ENCODE peak calls at places on chromosomes 4 and X, in six cellular contexts. One of them, this sample, is unnamed.

GRCh38 chr4:39025552-39026085 is 6.6 kb downstream of the TMEM156 start:
- DNase-seq in adrenal gland: no peak
- DNase-seq in CD8-positive, alpha-beta T cell: no peak
- DNase-seq in suprapubic skin: no peak
- DNase-seq in GM23338: no peak
- DNase-seq in ovary: no peak
- DNase-seq in this sample: no peak

GRCh38 chr4:4456816-4457578 is 70.1 kb downstream of the NSG1 start:
- DNase-seq in adrenal gland: no peak
- DNase-seq in CD8-positive, alpha-beta T cell: no peak
- DNase-seq in suprapubic skin: no peak
- DNase-seq in GM23338: no peak
- DNase-seq in ovary: no peak
- DNase-seq in this sample: no peak

GRCh38 chr4:120977435-120977997 is 55.0 kb upstream of the PRDM5 start:
- DNase-seq in adrenal gland: peak; percentile 20
- DNase-seq in CD8-positive, alpha-beta T cell: no peak
- DNase-seq in suprapubic skin: no peak
- DNase-seq in GM23338: peak; percentile 83
- DNase-seq in ovary: no peak
- DNase-seq in this sample: peak; percentile 25

GRCh38 chrX:15877380-15877779 is 22.8 kb upstream of the AP1S2 start:
- DNase-seq in adrenal gland: no peak
- DNase-seq in CD8-positive, alpha-beta T cell: no peak
- DNase-seq in suprapubic skin: no peak
- DNase-seq in GM23338: no peak
- DNase-seq in ovary: no peak
- DNase-seq in this sample: no peak

GRCh38 chr4:115028682-115029385 is 84.6 kb downstream of the NDST4 start:
- DNase-seq in adrenal gland: no peak
- DNase-seq in CD8-positive, alpha-beta T cell: no peak
- DNase-seq in suprapubic skin: no peak
- DNase-seq in GM23338: no peak
- DNase-seq in ovary: no peak
- DNase-seq in this sample: no peak

GRCh38 chr4:38523524-38524448 is 140.2 kb upstream of the KLF3 start:
- DNase-seq in adrenal gland: peak; percentile 29
- DNase-seq in CD8-positive, alpha-beta T cell: no peak
- DNase-seq in suprapubic skin: no peak
- DNase-seq in GM23338: no peak
- DNase-seq in ovary: no peak
- DNase-seq in this sample: no peak

GRCh38 chr4:139838811-139839210 is 173.2 kb downstream of the MGST2 start:
- DNase-seq in adrenal gland: no peak
- DNase-seq in CD8-positive, alpha-beta T cell: no peak
- DNase-seq in suprapubic skin: no peak
- DNase-seq in GM23338: no peak
- DNase-seq in ovary: peak; percentile 20
- DNase-seq in this sample: no peak

GRCh38 chr4:96228463-96228862 is 388.6 kb downstream of the PDHA2 start:
- DNase-seq in adrenal gland: no peak
- DNase-seq in CD8-positive, alpha-beta T cell: no peak
- DNase-seq in suprapubic skin: no peak
- DNase-seq in GM23338: peak; percentile 13
- DNase-seq in ovary: no peak
- DNase-seq in this sample: no peak

GRCh38 chr4:15702941-15703403 is at the start of gene BST1:
- DNase-seq in adrenal gland: peak; percentile 60
- DNase-seq in CD8-positive, alpha-beta T cell: peak; percentile 69
- DNase-seq in suprapubic skin: peak; percentile 88
- DNase-seq in GM23338: peak; percentile 75
- DNase-seq in ovary: peak; percentile 59
- DNase-seq in this sample: peak; percentile 44

GRCh38 chr4:70705146-70705855 is 16.5 kb upstream of the RUFY3 start:
- DNase-seq in adrenal gland: peak; percentile 73
- DNase-seq in CD8-positive, alpha-beta T cell: peak; percentile 81
- DNase-seq in suprapubic skin: peak; percentile 83
- DNase-seq in GM23338: peak; percentile 87
- DNase-seq in ovary: peak; percentile 80
- DNase-seq in this sample: peak; percentile 73

GRCh38 chr4:141462361-141462760 is 174.0 kb upstream of the IL15 start:
- DNase-seq in adrenal gland: peak; percentile 18
- DNase-seq in CD8-positive, alpha-beta T cell: no peak
- DNase-seq in suprapubic skin: no peak
- DNase-seq in GM23338: no peak
- DNase-seq in ovary: no peak
- DNase-seq in this sample: no peak

GRCh38 chrX:6184900-6185515 is 43.7 kb downstream of the NLGN4X start:
- DNase-seq in adrenal gland: no peak
- DNase-seq in CD8-positive, alpha-beta T cell: no peak
- DNase-seq in suprapubic skin: no peak
- DNase-seq in GM23338: no peak
- DNase-seq in ovary: no peak
- DNase-seq in this sample: no peak

GRCh38 chrX:20547649-20548051 is 280.9 kb upstream of the RPS6KA3 start:
- DNase-seq in adrenal gland: peak; percentile 31
- DNase-seq in CD8-positive, alpha-beta T cell: no peak
- DNase-seq in suprapubic skin: no peak
- DNase-seq in GM23338: no peak
- DNase-seq in ovary: no peak
- DNase-seq in this sample: peak; percentile 1

GRCh38 chrX:18630956-18631355 is 41.0 kb downstream of the RS1 start:
- DNase-seq in adrenal gland: no peak
- DNase-seq in CD8-positive, alpha-beta T cell: no peak
- DNase-seq in suprapubic skin: no peak
- DNase-seq in GM23338: no peak
- DNase-seq in ovary: no peak
- DNase-seq in this sample: no peak

DNA sequence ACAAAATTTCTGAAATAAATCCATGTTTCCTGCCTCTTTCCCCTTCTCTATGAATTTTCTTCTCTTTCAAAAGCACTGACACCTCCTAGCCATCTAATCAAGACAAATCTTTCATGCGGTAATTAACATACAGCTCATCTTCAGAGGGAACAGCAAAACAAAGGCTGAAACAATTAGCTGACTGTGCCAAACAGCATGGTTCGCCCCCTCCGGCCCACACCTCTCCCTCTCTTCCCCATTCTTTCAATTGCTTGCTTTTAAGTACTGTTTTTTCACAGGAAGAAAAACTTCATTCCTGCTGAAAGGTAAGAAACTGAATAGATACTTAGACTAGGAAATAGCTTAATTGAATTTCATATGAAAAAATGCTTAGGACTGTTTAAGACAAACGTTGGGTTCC is 291.1 kb upstream of the NOCT start:
- DNase-seq in adrenal gland: no peak
- DNase-seq in CD8-positive, alpha-beta T cell: no peak
- DNase-seq in suprapubic skin: no peak
- DNase-seq in GM23338: peak; percentile 47
- DNase-seq in ovary: no peak
- DNase-seq in this sample: no peak
- H3K27ac ChIP-seq in adrenal gland: no peak overlapping the region
- H3K27ac ChIP-seq in CD8-positive, alpha-beta T cell: no peak overlapping the region
- H3K27ac ChIP-seq in suprapubic skin: no peak overlapping the region
- H3K27ac ChIP-seq in GM23338: no peak overlapping the region
- H3K27ac ChIP-seq in ovary: no peak overlapping the region
- H3K27ac ChIP-seq in this sample: no peak overlapping the region

GRCh38 chr4:61773655-61774245 is 573.6 kb downstream of the ADGRL3 start:
- DNase-seq in adrenal gland: no peak
- DNase-seq in CD8-positive, alpha-beta T cell: no peak
- DNase-seq in suprapubic skin: no peak
- DNase-seq in GM23338: peak; percentile 63
- DNase-seq in ovary: no peak
- DNase-seq in this sample: no peak
- H3K4me1 ChIP-seq in adrenal gland: no peaks in the 10 kb centered on the region
- H3K4me1 ChIP-seq in CD8-positive, alpha-beta T cell: no peaks in the 10 kb centered on the region
- H3K4me1 ChIP-seq in suprapubic skin: no peaks in the 10 kb centered on the region
- H3K4me1 ChIP-seq in GM23338: peaks cover 40% of the 10 kb centered on the region
- H3K4me1 ChIP-seq in ovary: no peaks in the 10 kb centered on the region
- H3K4me1 ChIP-seq in this sample: no peaks in the 10 kb centered on the region

GRCh38 chrX:31743004-31743403 is 671.2 kb upstream of the FTHL17 start:
- DNase-seq in adrenal gland: no peak
- DNase-seq in CD8-positive, alpha-beta T cell: no peak
- DNase-seq in suprapubic skin: no peak
- DNase-seq in GM23338: no peak
- DNase-seq in ovary: no peak
- DNase-seq in this sample: no peak
- H3K27ac ChIP-seq in adrenal gland: no peak overlapping the region
- H3K27ac ChIP-seq in CD8-positive, alpha-beta T cell: no peak overlapping the region
- H3K27ac ChIP-seq in suprapubic skin: no peak overlapping the region
- H3K27ac ChIP-seq in GM23338: no peak overlapping the region
- H3K27ac ChIP-seq in ovary: no peak overlapping the region
- H3K27ac ChIP-seq in this sample: no peak overlapping the region

DNA sequence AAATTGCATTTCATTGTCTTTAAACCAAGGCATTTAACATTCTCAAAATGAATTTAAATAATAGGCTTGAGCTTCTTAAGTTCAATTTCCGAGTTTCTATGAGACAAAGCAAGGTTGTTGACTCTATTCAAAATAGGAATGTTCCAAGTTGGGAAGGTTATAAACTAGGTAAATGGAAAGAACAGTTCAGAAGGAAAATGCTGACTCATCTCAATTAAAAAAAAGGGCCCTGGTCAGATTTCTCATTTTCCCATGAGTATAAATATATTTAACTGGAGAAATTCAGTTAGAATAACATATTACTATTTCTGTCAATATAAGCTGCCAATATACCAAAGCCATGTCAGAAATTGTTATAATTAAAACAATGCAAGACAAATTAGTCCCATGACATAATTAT is 113.8 kb downstream of the ATP8A1 start:
- DNase-seq in adrenal gland: no peak
- DNase-seq in CD8-positive, alpha-beta T cell: no peak
- DNase-seq in suprapubic skin: no peak
- DNase-seq in GM23338: no peak
- DNase-seq in ovary: no peak
- DNase-seq in this sample: no peak
- H3K4me1 ChIP-seq in adrenal gland: no peaks in the 10 kb centered on the region
- H3K4me1 ChIP-seq in CD8-positive, alpha-beta T cell: no peaks in the 10 kb centered on the region
- H3K4me1 ChIP-seq in suprapubic skin: no peaks in the 10 kb centered on the region
- H3K4me1 ChIP-seq in GM23338: no peaks in the 10 kb centered on the region
- H3K4me1 ChIP-seq in ovary: no peaks in the 10 kb centered on the region
- H3K4me1 ChIP-seq in this sample: no peaks in the 10 kb centered on the region

GRCh38 chrX:68829594-68830485 is 1.0 kb downstream of the EFNB1 start:
- DNase-seq in adrenal gland: no peak
- DNase-seq in CD8-positive, alpha-beta T cell: peak; percentile 49
- DNase-seq in suprapubic skin: peak; percentile 76
- DNase-seq in GM23338: peak; percentile 27
- DNase-seq in ovary: no peak
- DNase-seq in this sample: peak; percentile 1

GRCh38 chrX:68830486-68831404 is 1.9 kb downstream of the EFNB1 start:
- DNase-seq in adrenal gland: no peak
- DNase-seq in CD8-positive, alpha-beta T cell: peak; percentile 45
- DNase-seq in suprapubic skin: peak; percentile 57
- DNase-seq in GM23338: no peak
- DNase-seq in ovary: no peak
- DNase-seq in this sample: no peak

GRCh38 chrX:68827848-68828562 is 816 bp upstream of the EFNB1 start:
- DNase-seq in adrenal gland: peak; percentile 77
- DNase-seq in CD8-positive, alpha-beta T cell: peak; percentile 82
- DNase-seq in suprapubic skin: peak; percentile 85
- DNase-seq in GM23338: peak; percentile 74
- DNase-seq in ovary: peak; percentile 88
- DNase-seq in this sample: peak; percentile 70

GRCh38 chrX:68827256-68827655 is 1.6 kb upstream of the EFNB1 start:
- DNase-seq in adrenal gland: no peak
- DNase-seq in CD8-positive, alpha-beta T cell: no peak
- DNase-seq in suprapubic skin: no peak
- DNase-seq in GM23338: no peak
- DNase-seq in ovary: no peak
- DNase-seq in this sample: no peak

DNA sequence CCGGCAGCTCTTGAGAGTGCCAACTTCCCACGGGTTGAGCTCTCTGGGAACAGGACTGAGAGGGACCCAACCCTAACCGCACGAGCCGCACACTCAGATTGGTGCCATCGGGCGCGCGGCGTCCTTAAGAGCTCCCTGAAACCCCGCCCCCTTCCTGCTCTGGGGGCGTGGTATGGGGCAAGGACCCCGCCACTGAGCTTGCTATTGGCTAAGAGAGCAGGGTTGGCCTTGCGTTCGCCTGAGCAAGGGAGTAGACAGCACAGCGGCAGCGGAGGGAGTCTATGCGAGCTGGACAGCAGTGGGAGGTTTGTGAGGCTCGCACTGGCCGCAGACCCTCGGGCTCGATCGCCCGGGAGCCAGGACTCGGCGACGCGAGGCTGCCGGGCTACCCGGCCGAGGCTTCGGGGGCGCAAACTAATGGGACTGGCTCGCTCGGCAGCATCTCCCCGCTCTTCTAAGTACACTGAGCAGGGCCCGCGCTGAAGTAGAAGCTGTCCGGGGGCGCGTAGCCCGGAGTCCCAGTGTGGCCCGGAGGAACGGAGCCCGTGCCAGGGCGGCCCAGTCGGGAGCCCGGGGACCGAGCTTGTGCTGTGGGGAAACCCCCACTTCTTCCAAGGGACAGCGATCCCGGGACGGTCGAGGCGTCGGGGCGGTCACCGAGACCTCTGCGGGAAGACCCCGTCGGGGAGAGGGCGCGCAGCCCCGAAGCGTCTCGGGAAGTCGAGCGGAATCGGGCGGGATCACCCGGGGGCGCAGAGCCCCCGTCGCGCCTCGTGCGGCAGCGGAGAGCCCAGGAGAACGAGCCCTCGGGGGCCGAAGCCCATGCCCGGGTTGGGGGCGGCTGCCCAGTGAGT is at the start of gene EFNB1:
- DNase-seq in adrenal gland: peak; percentile 93
- DNase-seq in CD8-positive, alpha-beta T cell: peak; percentile 87
- DNase-seq in suprapubic skin: peak; percentile 93
- DNase-seq in GM23338: peak; percentile 92
- DNase-seq in ovary: peak; percentile 92
- DNase-seq in this sample: peak; percentile 92
- H3K27ac ChIP-seq in adrenal gland: peak within 1 kb of the TSS; percentile 83
- H3K27ac ChIP-seq in CD8-positive, alpha-beta T cell: peak within 1 kb of the TSS; percentile 15
- H3K27ac ChIP-seq in suprapubic skin: peak within 1 kb of the TSS; percentile 82
- H3K27ac ChIP-seq in GM23338: no peak within 1 kb of the TSS
- H3K27ac ChIP-seq in ovary: no peak within 1 kb of the TSS
- H3K27ac ChIP-seq in this sample: no peak within 1 kb of the TSS

GRCh38 chr4:168879178-168879577 is 130.9 kb downstream of the CBR4 start:
- DNase-seq in adrenal gland: no peak
- DNase-seq in CD8-positive, alpha-beta T cell: no peak
- DNase-seq in suprapubic skin: no peak
- DNase-seq in GM23338: no peak
- DNase-seq in ovary: no peak
- DNase-seq in this sample: no peak
- H3K4me1 ChIP-seq in adrenal gland: peaks cover 6% of the 10 kb centered on the region
- H3K4me1 ChIP-seq in CD8-positive, alpha-beta T cell: no peaks in the 10 kb centered on the region
- H3K4me1 ChIP-seq in suprapubic skin: peaks cover 42% of the 10 kb centered on the region
- H3K4me1 ChIP-seq in GM23338: no peaks in the 10 kb centered on the region
- H3K4me1 ChIP-seq in ovary: peaks cover 7% of the 10 kb centered on the region
- H3K4me1 ChIP-seq in this sample: peaks cover 45% of the 10 kb centered on the region

This sample was measured in SJSA1.